ENCODE peak calls at places on chromosomes 11 and 22, in four cellular contexts. One of them, this sample, is unnamed. For H3K4me1 and H3K27me3, the result is how much of the 10 kb centered on the place peaks cover.

GRCh38 chr11:18235394-18235926 is 1.1 kb downstream of the SAA4 start:
- DNase-seq in PC-9: no peak
- DNase-seq in cardiac muscle cell: no peak
- DNase-seq in fibroblast of lung: no peak
- DNase-seq in this sample: no peak

GRCh38 chr22:36374603-36375024 is 13.2 kb downstream of the MYH9 start:
- DNase-seq in PC-9: peak
- DNase-seq in cardiac muscle cell: peak
- DNase-seq in fibroblast of lung: peak
- DNase-seq in this sample: no peak

GRCh38 chr11:109401532-109401931 is 20.5 kb upstream of the C11orf87 start:
- DNase-seq in PC-9: no peak
- DNase-seq in cardiac muscle cell: no peak
- DNase-seq in fibroblast of lung: peak
- DNase-seq in this sample: no peak

GRCh38 chr11:61688368-61689163 is 8.4 kb downstream of the DAGLA start:
- DNase-seq in PC-9: peak
- DNase-seq in cardiac muscle cell: peak
- DNase-seq in fibroblast of lung: peak
- DNase-seq in this sample: no peak

GRCh38 chr22:46362934-46363515 is 27.5 kb downstream of the TRMU start:
- DNase-seq in PC-9: no peak
- DNase-seq in cardiac muscle cell: no peak
- DNase-seq in fibroblast of lung: no peak
- DNase-seq in this sample: no peak

GRCh38 chr11:44096360-44097188 is 1.1 kb downstream of the EXT2 start:
- DNase-seq in PC-9: no peak
- DNase-seq in cardiac muscle cell: peak
- DNase-seq in fibroblast of lung: peak
- DNase-seq in this sample: no peak

GRCh38 chr11:65793144-65793581 is 6.3 kb downstream of the OVOL1 start:
- DNase-seq in PC-9: peak
- DNase-seq in cardiac muscle cell: no peak
- DNase-seq in fibroblast of lung: no peak
- DNase-seq in this sample: no peak

GRCh38 chr11:13302440-13302958 is 24.9 kb downstream of the BMAL1 start:
- DNase-seq in PC-9: no peak
- DNase-seq in cardiac muscle cell: no peak
- DNase-seq in fibroblast of lung: no peak
- DNase-seq in this sample: no peak

GRCh38 chr22:38981005-38981658 is 1.0 kb upstream of the APOBEC3B start:
- DNase-seq in PC-9: peak
- DNase-seq in cardiac muscle cell: peak
- DNase-seq in fibroblast of lung: peak
- DNase-seq in this sample: peak

GRCh38 chr11:8959546-8960166 is 4.6 kb downstream of the TMEM9B start:
- DNase-seq in PC-9: peak
- DNase-seq in cardiac muscle cell: peak
- DNase-seq in fibroblast of lung: peak
- DNase-seq in this sample: peak

GRCh38 chr11:58768137-58768536 is 36.4 kb upstream of the GLYAT start:
- DNase-seq in PC-9: no peak
- DNase-seq in cardiac muscle cell: no peak
- DNase-seq in fibroblast of lung: no peak
- DNase-seq in this sample: no peak

GRCh38 chr11:130315354-130315970 is 745 bp upstream of the ZBTB44 start:
- DNase-seq in PC-9: peak
- DNase-seq in cardiac muscle cell: peak
- DNase-seq in fibroblast of lung: no peak
- DNase-seq in this sample: no peak

GRCh38 chr11:111739299-111739698 is 26.9 kb downstream of the PPP2R1B start:
- DNase-seq in PC-9: no peak
- DNase-seq in cardiac muscle cell: no peak
- DNase-seq in fibroblast of lung: no peak
- DNase-seq in this sample: no peak

GRCh38 chr11:133303262-133303661 is 229.0 kb downstream of the OPCML start:
- DNase-seq in PC-9: no peak
- DNase-seq in cardiac muscle cell: no peak
- DNase-seq in fibroblast of lung: no peak
- DNase-seq in this sample: no peak

GRCh38 chr11:88454881-88455280 is 117.3 kb upstream of the CTSC start:
- DNase-seq in PC-9: no peak
- DNase-seq in cardiac muscle cell: no peak
- DNase-seq in fibroblast of lung: peak
- DNase-seq in this sample: no peak

GRCh38 chr11:66421492-66422205 is 814 bp downstream of the NPAS4 start:
- DNase-seq in PC-9: peak
- DNase-seq in cardiac muscle cell: peak
- DNase-seq in fibroblast of lung: peak
- DNase-seq in this sample: peak

GRCh38 chr11:43736502-43737193 is 56.1 kb downstream of the HSD17B12 start:
- DNase-seq in PC-9: no peak
- DNase-seq in cardiac muscle cell: peak
- DNase-seq in fibroblast of lung: peak
- DNase-seq in this sample: no peak

GRCh38 chr22:37274380-37274862 is 7.9 kb upstream of the CYTH4 start:
- DNase-seq in PC-9: no peak
- DNase-seq in cardiac muscle cell: no peak
- DNase-seq in fibroblast of lung: no peak
- DNase-seq in this sample: no peak

GRCh38 chr11:124839051-124839971 is 25.9 kb upstream of the ROBO3 start:
- DNase-seq in PC-9: no peak
- DNase-seq in cardiac muscle cell: no peak
- DNase-seq in fibroblast of lung: no peak
- DNase-seq in this sample: no peak

GRCh38 chr22:23256986-23257888 is 76.9 kb downstream of the BCR start:
- DNase-seq in PC-9: no peak
- DNase-seq in cardiac muscle cell: no peak
- DNase-seq in fibroblast of lung: no peak
- DNase-seq in this sample: no peak

GRCh38 chr11:121965330-121965729 is 150.7 kb downstream of the BLID start:
- DNase-seq in PC-9: peak
- DNase-seq in cardiac muscle cell: peak
- DNase-seq in fibroblast of lung: peak
- DNase-seq in this sample: no peak

GRCh38 chr11:95916049-95916448 is 7.9 kb downstream of the MTMR2 start:
- DNase-seq in PC-9: no peak
- DNase-seq in cardiac muscle cell: no peak
- DNase-seq in fibroblast of lung: no peak
- DNase-seq in this sample: no peak

GRCh38 chr11:37449146-37449545 is 851.1 kb upstream of the RAG2 start:
- DNase-seq in PC-9: peak
- DNase-seq in cardiac muscle cell: peak
- DNase-seq in fibroblast of lung: peak
- DNase-seq in this sample: no peak

GRCh38 chr22:37169947-37170688 is 17.9 kb downstream of the C1QTNF6 start:
- DNase-seq in PC-9: no peak
- DNase-seq in cardiac muscle cell: no peak
- DNase-seq in fibroblast of lung: no peak
- DNase-seq in this sample: no peak

GRCh38 chr22:20565761-20566160 is 58.4 kb downstream of the MED15 start:
- DNase-seq in PC-9: no peak
- DNase-seq in cardiac muscle cell: no peak
- DNase-seq in fibroblast of lung: no peak
- DNase-seq in this sample: no peak

GRCh38 chr11:64253481-64253880 is 2.2 kb downstream of the PLCB3 start:
- DNase-seq in PC-9: no peak
- DNase-seq in cardiac muscle cell: no peak
- DNase-seq in fibroblast of lung: no peak
- DNase-seq in this sample: no peak

GRCh38 chr11:94201004-94201465 is 72.4 kb downstream of the PANX1 start:
- DNase-seq in PC-9: no peak
- DNase-seq in cardiac muscle cell: no peak
- DNase-seq in fibroblast of lung: peak
- DNase-seq in this sample: peak

GRCh38 chr11:44178381-44178780 is 82.9 kb downstream of the EXT2 start:
- DNase-seq in PC-9: no peak
- DNase-seq in cardiac muscle cell: peak
- DNase-seq in fibroblast of lung: peak
- DNase-seq in this sample: no peak

GRCh38 chr22:40463727-40464126 is 93.3 kb downstream of the SGSM3 start:
- DNase-seq in PC-9: no peak
- DNase-seq in cardiac muscle cell: no peak
- DNase-seq in fibroblast of lung: no peak
- DNase-seq in this sample: no peak

GRCh38 chr11:128490092-128490491 is 97.3 kb downstream of the ETS1 start:
- DNase-seq in PC-9: no peak
- DNase-seq in cardiac muscle cell: no peak
- DNase-seq in fibroblast of lung: no peak
- DNase-seq in this sample: no peak
- H3K4me1 ChIP-seq in PC-9: under half
- H3K4me1 ChIP-seq in cardiac muscle cell: half or more
- H3K4me1 ChIP-seq in fibroblast of lung: under half
- H3K4me1 ChIP-seq in this sample: under half

GRCh38 chr11:1796297-1797011 is 32.7 kb upstream of the CTSD start:
- DNase-seq in PC-9: peak
- DNase-seq in cardiac muscle cell: no peak
- DNase-seq in fibroblast of lung: no peak
- DNase-seq in this sample: no peak
- H3K27me3 ChIP-seq in PC-9: under half
- H3K27me3 ChIP-seq in cardiac muscle cell: under half
- H3K27me3 ChIP-seq in fibroblast of lung: under half
- H3K27me3 ChIP-seq in this sample: under half

DNA sequence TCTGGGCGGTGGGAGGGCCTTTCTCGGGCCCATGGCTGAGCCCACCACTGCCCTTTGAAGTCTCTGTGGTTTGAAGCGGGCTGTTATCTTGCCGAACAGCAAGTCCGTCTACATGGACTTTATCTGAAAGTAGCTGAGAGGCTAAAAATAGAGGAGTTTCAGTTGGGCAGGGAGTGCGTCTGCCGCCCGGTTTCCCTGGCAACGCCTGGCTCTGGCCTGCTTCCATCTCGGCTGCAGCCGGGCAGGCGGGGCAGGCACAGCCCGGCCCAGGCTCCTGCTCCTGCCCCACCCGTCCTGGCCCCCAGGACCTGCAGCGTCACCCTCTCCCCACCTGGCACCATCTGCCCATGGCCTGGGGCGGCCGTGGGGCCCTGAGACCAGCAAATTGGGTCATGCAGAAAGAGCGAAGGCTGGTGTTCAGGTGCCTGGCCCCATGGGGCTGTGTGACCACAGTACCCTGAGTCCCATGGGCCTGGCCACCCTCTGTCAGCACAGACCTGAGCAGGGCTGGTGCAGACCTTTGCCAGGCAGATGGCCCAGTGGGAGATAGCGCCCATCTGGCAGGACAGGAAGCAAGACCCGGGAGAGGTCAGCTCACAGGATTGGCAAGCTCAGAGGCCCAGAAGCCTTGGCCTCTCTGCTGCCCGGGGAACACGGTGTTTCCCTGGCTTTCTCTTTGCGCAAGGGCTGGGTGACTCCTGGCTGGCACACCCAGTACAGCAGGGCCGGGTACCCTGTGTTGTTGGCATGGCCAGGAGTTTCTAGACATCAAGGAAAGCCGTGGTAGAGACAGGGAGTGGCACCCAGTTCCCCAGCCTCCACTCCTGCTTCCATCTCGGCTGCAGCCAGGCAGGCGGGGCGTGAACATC is 79.1 kb upstream of the KCNQ1OT1 start:
- DNase-seq in PC-9: peak
- DNase-seq in cardiac muscle cell: peak
- DNase-seq in fibroblast of lung: peak
- DNase-seq in this sample: peak
- TF ChIP-seq CTCF in PC-9: no peak
- TF ChIP-seq CTCF in cardiac muscle cell: no peak
- TF ChIP-seq CTCF in fibroblast of lung: no peak
- TF ChIP-seq CTCF in this sample: no peak

DNA sequence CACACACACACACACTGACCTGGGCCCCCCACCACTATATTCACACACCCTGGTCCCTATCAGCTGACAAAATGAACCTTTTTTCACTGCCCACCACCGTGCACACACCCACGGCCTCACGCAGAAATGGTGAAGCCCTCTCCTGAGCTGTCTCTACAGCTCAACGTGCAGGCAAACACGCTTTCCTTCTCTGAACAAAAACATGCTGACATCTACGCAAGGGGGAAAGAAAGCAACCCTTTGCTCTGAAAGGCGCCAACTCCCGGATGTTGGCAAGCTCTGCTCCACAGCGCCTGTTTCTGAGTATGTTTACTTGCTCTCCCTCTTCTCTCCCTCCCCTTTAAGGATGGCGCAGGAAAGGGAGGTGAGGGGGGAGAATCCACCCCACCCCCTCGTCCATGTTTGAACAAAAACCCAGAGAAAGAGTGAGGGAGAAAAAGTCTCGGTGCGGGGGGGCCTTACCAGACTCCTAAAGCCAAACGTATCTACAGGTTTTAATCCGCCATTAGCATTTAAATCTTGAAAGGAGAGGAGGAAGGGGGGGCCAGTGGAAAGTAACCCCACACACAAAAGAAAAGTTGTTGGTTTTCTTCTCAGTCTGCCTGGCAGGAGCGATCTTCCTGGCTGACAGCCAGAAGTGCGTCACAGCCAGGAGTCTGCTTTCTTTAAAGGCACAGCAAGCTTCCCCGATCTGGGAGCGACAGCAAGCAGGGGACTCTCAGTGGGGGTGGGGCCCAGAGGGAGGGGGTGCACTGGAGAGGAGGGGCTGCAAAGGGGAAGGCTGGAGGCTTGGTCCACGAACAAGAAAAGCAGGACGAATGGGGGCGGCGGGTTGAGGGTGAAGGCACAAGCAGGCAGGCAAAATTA is 39.6 kb downstream of the NUMA1 start:
- DNase-seq in PC-9: peak
- DNase-seq in cardiac muscle cell: peak
- DNase-seq in fibroblast of lung: peak
- DNase-seq in this sample: peak
- H3K4me1 ChIP-seq in PC-9: under half
- H3K4me1 ChIP-seq in cardiac muscle cell: under half
- H3K4me1 ChIP-seq in fibroblast of lung: under half
- H3K4me1 ChIP-seq in this sample: under half

GRCh38 chr11:100748153-100748552 is 61.1 kb downstream of the ARHGAP42 start:
- DNase-seq in PC-9: no peak
- DNase-seq in cardiac muscle cell: no peak
- DNase-seq in fibroblast of lung: no peak
- DNase-seq in this sample: no peak
- H3K27me3 ChIP-seq in PC-9: under half
- H3K27me3 ChIP-seq in cardiac muscle cell: under half
- H3K27me3 ChIP-seq in fibroblast of lung: under half
- H3K27me3 ChIP-seq in this sample: under half

This sample was measured in Caco-2.